ENCODE peak calls at places on chromosomes 1 and 21, in seven cellular contexts. P is IMR-90, B is NB4, Y is breast epithelium, M is A549, X is esophagus muscularis mucosa, N is body of pancreas. D is an unnamed sample.
A peak's percentile ranks its signal among the peaks of the same experiment; 100 is the strongest.

GRCh38 chr1:151371744-151372410 is 628 bp downstream of the SELENBP1 start:
- DNase-seq in P (peak; percentile 35), B (no peak), Y (no peak), M (peak; percentile 39), X (no peak), N (peak; percentile 63), D (no peak)

GRCh38 chr1:17207966-17208418 is 3.1 kb downstream of the PADI1 start:
- DNase-seq in P (peak; percentile 76), B (peak; percentile 84), Y (no peak), M (peak; percentile 79), X (no peak), N (no peak), D (peak; percentile 75)

GRCh38 chr1:81220614-81221071 is 580.1 kb upstream of the ADGRL2 start:
- DNase-seq in P (no peak), B (no peak), Y (no peak), M (no peak), X (no peak), N (no peak), D (no peak)

GRCh38 chr1:228697209-228698016 is 37.9 kb upstream of the RHOU start:
- DNase-seq in P (peak; percentile 31), B (peak; percentile 88), Y (peak; percentile 74), M (peak; percentile 20), X (peak; percentile 83), N (peak; percentile 74), D (no peak)

GRCh38 chr1:44401256-44402228 is 3.5 kb upstream of the RNF220 start:
- DNase-seq in P (no peak), B (no peak), Y (no peak), M (no peak), X (no peak), N (no peak), D (no peak)

GRCh38 chr1:226546926-226547325 is 1.6 kb upstream of the STUM start:
- DNase-seq in P (no peak), B (no peak), Y (no peak), M (no peak), X (no peak), N (no peak), D (no peak)

GRCh38 chr1:22517936-22518335 is 45.4 kb upstream of the EPHA8 start:
- DNase-seq in P (peak; percentile 34), B (no peak), Y (no peak), M (no peak), X (no peak), N (no peak), D (no peak)

GRCh38 chr1:206790502-206791250 is 18.4 kb upstream of the IL10 start:
- DNase-seq in P (no peak), B (no peak), Y (no peak), M (no peak), X (no peak), N (no peak), D (no peak)

GRCh38 chr1:96865731-96866684 is 144.4 kb downstream of the PTBP2 start:
- DNase-seq in P (peak; percentile 100), B (no peak), Y (no peak), M (peak; percentile 60), X (no peak), N (no peak), D (peak; percentile 23)

GRCh38 chr21:42942244-42942643 is 16.8 kb upstream of the ERVH48-1 start:
- DNase-seq in P (no peak), B (no peak), Y (no peak), M (no peak), X (no peak), N (no peak), D (no peak)

GRCh38 chr1:183879966-183880365 is 75.0 kb downstream of the RGL1 start:
- DNase-seq in P (no peak), B (no peak), Y (no peak), M (no peak), X (no peak), N (no peak), D (no peak)

GRCh38 chr1:224609333-224609732 is 6.8 kb upstream of the CNIH3 start:
- DNase-seq in P (no peak), B (no peak), Y (no peak), M (no peak), X (no peak), N (no peak), D (no peak)

GRCh38 chr1:42646056-42646455 is 12.2 kb upstream of the PPIH start:
- DNase-seq in P (peak; percentile 21), B (peak; percentile 27), Y (no peak), M (no peak), X (no peak), N (no peak), D (no peak)

DNA sequence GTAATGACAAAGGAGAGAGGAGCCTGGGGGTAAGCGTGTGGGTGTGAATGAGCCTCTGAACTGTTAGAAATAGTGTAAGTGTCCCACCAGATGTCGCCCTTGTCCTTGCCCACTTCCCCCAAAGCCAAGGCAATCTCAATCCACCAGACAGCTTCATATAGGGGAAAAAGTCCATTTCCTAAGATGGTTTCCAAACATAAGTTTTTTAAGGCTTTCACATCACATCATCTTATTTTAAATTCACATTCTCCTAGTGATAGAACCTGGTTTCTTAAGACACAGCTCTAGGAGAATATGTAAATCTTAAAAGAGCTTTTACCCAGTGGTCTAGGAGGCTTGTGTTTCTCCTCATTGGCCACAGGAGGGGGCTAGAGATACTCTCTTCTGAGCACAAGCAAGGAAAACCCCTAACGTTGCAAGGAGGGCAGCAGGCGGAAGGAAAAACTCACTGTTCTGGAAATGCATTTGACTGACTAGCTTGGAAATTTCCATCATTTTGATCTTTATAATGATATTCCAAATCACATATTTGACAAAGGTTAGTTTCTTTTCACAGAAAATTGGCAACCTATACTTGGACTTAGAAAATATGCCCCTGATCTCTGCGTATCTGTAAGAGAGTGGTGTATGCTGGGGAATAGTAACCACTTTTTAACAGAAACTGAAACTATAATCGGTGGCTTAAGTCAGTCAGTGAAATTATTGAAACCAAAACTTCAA is 51.9 kb upstream of the LPAR3 start:
- DNase-seq in P (peak; percentile 93), B (peak; percentile 87), Y (peak; percentile 44), M (peak; percentile 91), X (no peak), N (peak; percentile 77), D (peak; percentile 24)
- TF ChIP-seq POLR2A in P (peak; percentile 51), B (no peak), Y (no peak), M (no peak), X (no peak), N (peak; percentile 41), D (no peak)

DNA sequence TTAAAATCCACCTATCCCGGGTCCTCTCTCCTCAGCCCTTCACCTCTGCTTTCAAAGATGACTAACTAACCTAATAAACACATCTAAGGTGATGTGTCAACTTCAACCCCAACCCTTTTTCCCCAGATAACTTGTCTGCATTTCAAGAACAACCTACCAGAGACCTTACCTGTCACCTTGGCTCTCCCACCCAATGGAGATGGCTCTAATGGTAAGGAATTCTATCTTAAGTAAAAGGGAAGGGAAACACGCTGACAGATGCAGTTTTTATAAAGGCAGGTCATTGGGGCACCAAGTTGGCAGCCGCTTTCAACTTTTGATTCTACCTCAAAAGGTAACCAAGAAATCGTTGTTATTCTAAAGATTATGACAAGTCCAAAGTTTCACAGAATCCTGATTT is 37.6 kb downstream of the MRPL39 start:
- DNase-seq in P (no peak), B (no peak), Y (no peak), M (no peak), X (no peak), N (no peak), D (no peak)
- TF ChIP-seq POLR2A in P (no peak), B (no peak), Y (no peak), M (no peak), X (no peak), N (no peak), D (no peak)

GRCh38 chr1:35180776-35181374 is 12.1 kb downstream of the SFPQ start:
- DNase-seq in P (peak; percentile 44), B (peak; percentile 41), Y (no peak), M (no peak), X (no peak), N (no peak), D (no peak)
- TF ChIP-seq POLR2A in P (no peak), B (no peak), Y (no peak), M (no peak), X (no peak), N (no peak), D (no peak)

DNA sequence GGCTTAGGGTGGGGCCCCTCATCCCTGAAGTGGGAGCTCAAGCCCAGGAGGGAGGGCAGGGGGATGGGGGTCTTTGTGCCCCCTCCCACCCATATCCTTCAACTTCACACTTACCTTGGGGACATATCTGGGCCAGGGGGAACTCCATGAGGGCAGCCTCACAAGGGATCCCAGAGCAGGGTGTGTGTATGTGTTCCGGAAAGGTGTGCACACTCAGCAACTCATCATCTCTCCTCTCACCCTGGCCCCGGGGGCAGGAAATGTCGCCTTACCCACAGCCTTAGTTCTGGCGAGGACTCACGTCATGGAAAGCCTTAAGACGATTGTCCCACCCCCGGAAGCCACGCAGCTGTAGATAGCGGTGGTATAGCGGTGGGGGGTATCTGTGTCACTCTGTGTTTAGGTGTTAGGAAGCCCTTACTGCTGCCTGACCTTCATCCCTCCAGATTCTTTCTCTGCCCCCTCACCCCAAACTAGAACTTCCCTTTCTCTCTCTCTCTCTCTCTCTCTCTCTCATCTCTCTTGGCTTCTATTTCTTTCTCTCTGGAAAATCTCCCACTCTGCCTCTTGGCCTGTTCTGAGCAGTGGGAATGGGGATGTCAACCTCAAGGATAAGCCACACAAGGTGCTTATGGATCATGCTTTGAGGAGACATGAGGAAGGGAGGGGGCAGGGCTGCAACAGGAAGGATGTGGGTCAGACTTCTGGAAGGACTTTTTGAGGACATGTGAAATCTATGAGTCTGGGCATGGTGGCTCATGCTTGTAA is at the start of gene SH2D2A:
- DNase-seq in P (peak; percentile 41), B (peak; percentile 81), Y (peak; percentile 53), M (no peak), X (peak; percentile 93), N (peak; percentile 40), D (no peak)
- TF ChIP-seq POLR2A in P (no peak), B (peak; percentile 16), Y (no peak), M (no peak), X (no peak), N (peak; percentile 41), D (no peak)

GRCh38 chr1:186099362-186100064 is 275.5 kb downstream of the TPR start:
- DNase-seq in P (no peak), B (no peak), Y (no peak), M (no peak), X (no peak), N (no peak), D (no peak)

GRCh38 chr1:186104459-186104858 is 270.6 kb downstream of the TPR start:
- DNase-seq in P (no peak), B (no peak), Y (no peak), M (no peak), X (no peak), N (no peak), D (no peak)

GRCh38 chr1:186102559-186103148 is 272.4 kb downstream of the TPR start:
- DNase-seq in P (peak; percentile 89), B (peak; percentile 1), Y (no peak), M (no peak), X (no peak), N (no peak), D (no peak)

GRCh38 chr1:186102107-186102506 is 272.9 kb downstream of the TPR start:
- DNase-seq in P (no peak), B (no peak), Y (no peak), M (no peak), X (no peak), N (no peak), D (no peak)
- TF ChIP-seq POLR2A in P (no peak), B (no peak), Y (no peak), M (no peak), X (no peak), N (no peak), D (no peak)

DNA sequence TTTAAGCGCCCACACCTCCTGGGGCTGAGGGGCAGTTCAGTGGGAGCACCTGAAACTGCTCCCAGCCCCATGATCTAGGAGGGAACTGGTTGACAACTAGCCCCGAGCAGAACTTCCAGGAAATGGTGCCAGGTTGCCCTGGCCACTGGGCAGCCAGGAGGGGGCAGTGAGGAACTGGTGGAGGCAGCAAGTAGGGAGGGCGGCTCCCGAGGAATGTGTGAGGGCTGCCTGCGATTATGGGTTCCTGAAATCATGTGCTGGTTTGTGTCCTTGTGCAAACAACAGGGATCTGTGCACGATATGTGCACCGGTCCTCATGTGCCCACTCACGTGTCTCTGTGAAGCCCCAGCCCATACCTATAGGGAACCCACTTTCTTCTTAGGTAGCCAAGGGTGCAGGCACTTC is 9.9 kb downstream of the GPR3 start:
- DNase-seq in P (peak; percentile 55), B (peak; percentile 71), Y (peak; percentile 87), M (peak; percentile 54), X (peak; percentile 95), N (peak; percentile 83), D (no peak)
- TF ChIP-seq POLR2A in P (no peak), B (no peak), Y (no peak), M (no peak), X (no peak), N (no peak), D (no peak)